ENCODE peak calls at places on chromosomes 11 and 22, in nine cellular contexts. A is MM.1S, Y is GM23338, N is HCT116, W is PC-3, S is GM23248, L is hepatocyte, V is SK-N-SH, K is OCI-LY7. R is an unnamed sample.

GRCh38 chr11:61113209-61113608 is 10.9 kb downstream of the CD5 start:
- DNase-seq in S (no peak), L (no peak), V (no peak), A (no peak), N (no peak), Y (no peak), K (no peak), W (no peak), R (no peak)

GRCh38 chr11:7444582-7444981 is 40.7 kb upstream of the OLFML1 start:
- DNase-seq in W (no peak), N (no peak), Y (no peak), A (no peak), K (no peak), L (no peak), V (no peak), S (no peak), R (peak; percentile 60)

GRCh38 chr22:25404556-25404922 is 159.9 kb upstream of the GRK3 start:
- DNase-seq in Y (peak; percentile 73), K (no peak), V (peak; percentile 69), S (peak; percentile 62), W (no peak), N (no peak), A (peak; percentile 10), L (peak; percentile 41), R (peak; percentile 45)

GRCh38 chr11:104873252-104873651 is 25.0 kb downstream of the CASP12 start:
- DNase-seq in Y (peak; percentile 56), K (peak; percentile 7), N (no peak), A (no peak), L (no peak), W (no peak), S (no peak), V (no peak), R (no peak)

GRCh38 chr11:87019582-87020271 is 18.0 kb upstream of the TMEM135 start:
- DNase-seq in K (no peak), A (no peak), Y (no peak), N (no peak), V (no peak), W (no peak), S (no peak), L (no peak), R (no peak)

GRCh38 chr22:33539902-33540751 is 380.1 kb downstream of the LARGE1 start:
- DNase-seq in K (no peak), A (no peak), V (no peak), L (peak; percentile 59), W (peak; percentile 7), Y (no peak), N (no peak), S (peak; percentile 40), R (no peak)

GRCh38 chr11:1177771-1178090 is 20.0 kb downstream of the MUC5AC start:
- DNase-seq in S (no peak), K (no peak), Y (no peak), W (no peak), N (no peak), L (no peak), V (no peak), A (no peak), R (no peak)

GRCh38 chr22:45552580-45553332 is 50.1 kb downstream of the FBLN1 start:
- DNase-seq in A (no peak), S (peak; percentile 90), V (peak; percentile 55), W (no peak), K (no peak), L (peak; percentile 66), N (no peak), Y (peak; percentile 73), R (peak; percentile 45)

GRCh38 chr11:34355726-34356125 is 2.1 kb downstream of the ABTB2 start:
- DNase-seq in V (no peak), K (no peak), Y (no peak), A (no peak), N (no peak), L (no peak), W (no peak), S (no peak), R (no peak)

GRCh38 chr22:38923463-38924196 is 33.8 kb upstream of the APOBEC3A start:
- DNase-seq in V (peak; percentile 71), A (no peak), W (peak; percentile 87), K (no peak), Y (peak; percentile 62), S (peak; percentile 65), L (peak; percentile 87), N (peak; percentile 91), R (peak; percentile 29)

GRCh38 chr11:113875414-113876073 is at the start of gene USP28:
- DNase-seq in W (peak; percentile 98), A (peak; percentile 97), K (peak; percentile 97), N (peak; percentile 85), S (peak; percentile 99), Y (peak; percentile 98), L (peak; percentile 99), V (peak; percentile 99), R (peak; percentile 99)

GRCh38 chr11:15101072-15101701 is 13.5 kb upstream of the INSC start:
- DNase-seq in A (peak; percentile 62), L (peak; percentile 83), V (peak; percentile 73), S (peak; percentile 86), N (peak; percentile 57), Y (peak; percentile 82), K (peak; percentile 64), W (peak; percentile 66), R (peak; percentile 81)

GRCh38 chr22:42064629-42065028 is 6.0 kb downstream of the NAGA start:
- DNase-seq in S (no peak), L (no peak), Y (no peak), N (no peak), K (no peak), W (no peak), V (no peak), A (no peak), R (no peak)

GRCh38 chr11:128741511-128741910 is 47.6 kb downstream of the FLI1 start:
- DNase-seq in N (no peak), W (no peak), K (no peak), A (no peak), V (no peak), L (no peak), Y (no peak), S (no peak), R (no peak)

GRCh38 chr22:46250035-46250782 is at the start of gene CDPF1:
- DNase-seq in A (peak; percentile 92), L (peak; percentile 93), N (peak; percentile 59), Y (peak; percentile 85), W (peak; percentile 82), K (peak; percentile 90), V (peak; percentile 98), S (peak; percentile 93), R (peak; percentile 90)

GRCh38 chr11:60753309-60753708 is 3.4 kb upstream of the MS4A15 start:
- DNase-seq in S (no peak), K (no peak), W (no peak), V (no peak), L (no peak), Y (no peak), A (no peak), N (no peak), R (no peak)

GRCh38 chr11:2217211-2218081 is 45.8 kb upstream of the TH start:
- DNase-seq in K (no peak), Y (no peak), W (no peak), V (peak; percentile 19), A (no peak), S (no peak), L (no peak), N (no peak), R (no peak)

GRCh38 chr22:44677299-44678244 is 24.4 kb upstream of the PRR5 start:
- DNase-seq in S (no peak), Y (no peak), V (no peak), A (no peak), N (no peak), W (no peak), K (no peak), L (no peak), R (no peak)

GRCh38 chr11:110524227-110524626 is 94.5 kb downstream of the FDX1 start:
- DNase-seq in Y (no peak), N (no peak), L (peak; percentile 26), W (peak; percentile 14), K (no peak), V (no peak), S (peak; percentile 97), A (no peak), R (no peak)

GRCh38 chr22:17348464-17349103 is 20.7 kb upstream of the CECR2 start:
- DNase-seq in W (no peak), S (no peak), N (no peak), A (no peak), K (no peak), L (no peak), V (no peak), Y (no peak), R (no peak)
- TF ChIP-seq EZH2phosphoT487 in W (no peak), S (no peak), N (no peak), A (no peak), K (no peak), L (no peak), V (no peak), Y (no peak), R (no peak)

GRCh38 chr11:58685973-58686720 is 45.6 kb downstream of the GLYAT start:
- DNase-seq in N (no peak), K (no peak), W (no peak), S (no peak), Y (no peak), A (no peak), V (no peak), L (no peak), R (no peak)
- TF ChIP-seq EZH2phosphoT487 in N (no peak), K (no peak), W (no peak), S (no peak), Y (no peak), A (no peak), V (no peak), L (no peak), R (no peak)

GRCh38 chr22:43600265-43600664 is 188.5 kb downstream of the MPPED1 start:
- DNase-seq in N (no peak), K (no peak), L (no peak), S (no peak), W (peak; percentile 10), A (no peak), V (no peak), Y (peak; percentile 22), R (no peak)
- TF ChIP-seq EZH2phosphoT487 in N (no peak), K (no peak), L (no peak), S (no peak), W (no peak), A (no peak), V (no peak), Y (no peak), R (no peak)

GRCh38 chr11:108241370-108242037 is 18.6 kb downstream of the ATM start:
- DNase-seq in Y (no peak), V (no peak), N (no peak), A (no peak), K (no peak), W (no peak), L (no peak), S (no peak), R (no peak)

GRCh38 chr11:108246885-108247284 is 24.0 kb downstream of the ATM start:
- DNase-seq in S (no peak), K (no peak), Y (no peak), N (no peak), W (no peak), V (no peak), A (no peak), L (no peak), R (no peak)

GRCh38 chr11:108242422-108242821 is 19.6 kb downstream of the ATM start:
- DNase-seq in W (no peak), N (no peak), L (no peak), K (no peak), A (no peak), Y (no peak), S (no peak), V (no peak), R (no peak)

DNA sequence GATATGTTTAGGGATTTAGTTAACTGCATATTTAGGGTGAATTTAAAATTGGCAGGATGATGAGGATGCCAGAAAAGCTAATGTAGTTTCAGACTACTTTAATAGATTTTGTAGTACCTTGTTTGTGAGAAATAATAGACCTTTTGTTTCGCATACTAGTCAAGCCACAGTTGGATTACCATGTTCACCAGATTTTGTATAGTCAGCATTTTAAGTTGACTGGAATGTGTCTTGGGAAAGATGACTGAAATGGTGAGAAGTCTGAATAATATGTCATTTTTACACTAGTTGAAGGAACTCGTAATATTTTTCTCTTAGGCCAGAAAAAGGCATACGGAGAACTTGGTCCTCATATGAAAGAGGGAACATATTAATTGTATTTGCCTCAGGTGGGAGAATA is 23.4 kb downstream of the ATM start:
- DNase-seq in W (no peak), N (no peak), K (no peak), A (no peak), S (no peak), V (no peak), Y (no peak), L (no peak), R (no peak)
- TF ChIP-seq EZH2phosphoT487 in W (no peak), N (no peak), K (no peak), A (no peak), S (no peak), V (no peak), Y (no peak), L (no peak), R (no peak)